ENCODE peak calls at places on chromosomes 12 and 14, in nine cellular contexts. O is choroid plexus epithelial cell, L is AG04450, P is cardiac fibroblast, S is Peyer's patch, J is spleen, Y is left lung, E is ascending aorta, Z is heart right ventricle. Q is an unnamed sample.

GRCh38 chr14:75824328-75824727 is 157.5 kb downstream of the TGFB3 start:
- DNase-seq in L (no peak), O (no peak), Y (no peak), S (no peak), E (no peak), Z (no peak), J (no peak), P (no peak), Q (no peak)

GRCh38 chr12:127115468-127116035 is 1151.4 kb upstream of the TMEM132C start:
- DNase-seq in Y (no peak), Z (no peak), S (no peak), J (no peak), P (no peak), O (no peak), E (no peak), L (no peak), Q (no peak)

GRCh38 chr12:45987339-45987726 is 3.0 kb downstream of the SCAF11 start:
- DNase-seq in L (no peak), Z (no peak), P (no peak), J (no peak), O (no peak), E (no peak), Y (no peak), S (no peak), Q (no peak)

GRCh38 chr12:63302269-63302940 is 151.4 kb upstream of the AVPR1A start:
- DNase-seq in S (no peak), J (no peak), Z (no peak), E (no peak), L (no peak), O (peak), Y (no peak), P (no peak), Q (no peak)

GRCh38 chr12:26631846-26632245 is 201.1 kb downstream of the ITPR2 start:
- DNase-seq in E (no peak), J (no peak), O (no peak), P (peak), Z (no peak), L (no peak), Y (no peak), S (no peak), Q (peak)

GRCh38 chr14:93073833-93074769 is 41.6 kb downstream of the ITPK1 start:
- DNase-seq in Z (peak), P (peak), S (peak), L (no peak), Y (peak), J (peak), O (peak), E (no peak), Q (peak)

GRCh38 chr12:29238822-29239291 is 89.8 kb downstream of the FAR2 start:
- DNase-seq in Y (no peak), S (no peak), O (peak), J (no peak), Z (no peak), L (no peak), E (no peak), P (peak), Q (peak)

GRCh38 chr12:65276923-65277322 is 1.6 kb upstream of the MSRB3 start:
- DNase-seq in P (no peak), J (no peak), E (no peak), Y (no peak), O (no peak), S (no peak), Z (no peak), L (no peak), Q (no peak)

GRCh38 chr12:104376650-104377506 is 73.3 kb downstream of the EID3 start:
- DNase-seq in S (no peak), L (no peak), J (no peak), Z (no peak), E (no peak), P (peak), O (no peak), Y (no peak), Q (no peak)

GRCh38 chr14:98925362-98926040 is 346.5 kb downstream of the BCL11B start:
- DNase-seq in Y (no peak), E (no peak), J (peak), Z (no peak), S (no peak), L (no peak), P (no peak), O (no peak), Q (no peak)

GRCh38 chr14:37056473-37056872 is 115.9 kb downstream of the SLC25A21 start:
- DNase-seq in O (peak), E (no peak), P (peak), Y (no peak), J (no peak), L (peak), Z (no peak), S (no peak), Q (peak)

GRCh38 chr12:1796515-1797010 is 23.8 kb upstream of the LRTM2 start:
- DNase-seq in P (no peak), E (no peak), J (peak), O (no peak), S (peak), L (no peak), Y (peak), Z (peak), Q (no peak)

GRCh38 chr14:102913341-102914211 is 8.9 kb upstream of the AMN start:
- DNase-seq in P (no peak), E (no peak), J (peak), Y (peak), O (no peak), Z (no peak), S (no peak), L (no peak), Q (no peak)

GRCh38 chr14:82009076-82009475 is 475.4 kb upstream of the SEL1L start:
- DNase-seq in Y (no peak), S (no peak), L (no peak), P (no peak), Z (no peak), E (no peak), J (no peak), O (no peak), Q (no peak)

GRCh38 chr12:15690320-15690719 is 98.9 kb downstream of the EPS8 start:
- DNase-seq in E (no peak), J (no peak), P (no peak), O (no peak), S (no peak), Y (no peak), Z (no peak), L (no peak), Q (no peak)

GRCh38 chr12:115132145-115132544 is 448.2 kb upstream of the TBX3 start:
- DNase-seq in L (no peak), P (peak), E (no peak), O (no peak), J (no peak), Y (no peak), S (no peak), Z (no peak), Q (peak)

GRCh38 chr14:80024417-80024816 is 186.9 kb downstream of the DIO2 start:
- DNase-seq in E (no peak), Y (no peak), Z (no peak), O (no peak), J (no peak), S (no peak), L (no peak), P (no peak), Q (no peak)

GRCh38 chr14:68594737-68595380 is 198.0 kb downstream of the ZFP36L1 start:
- DNase-seq in S (no peak), L (no peak), Y (no peak), O (no peak), P (no peak), E (no peak), J (no peak), Z (no peak), Q (no peak)

GRCh38 chr14:68596701-68597100 is 196.2 kb downstream of the ZFP36L1 start:
- DNase-seq in P (no peak), E (no peak), J (no peak), L (no peak), Y (no peak), S (no peak), O (no peak), Z (no peak), Q (no peak)

GRCh38 chr14:68593806-68594536 is 198.9 kb downstream of the ZFP36L1 start:
- DNase-seq in Z (no peak), L (no peak), P (no peak), J (no peak), Y (no peak), S (no peak), E (no peak), O (peak), Q (no peak)

GRCh38 chr14:68598089-68598488 is 194.8 kb downstream of the ZFP36L1 start:
- DNase-seq in J (no peak), E (no peak), Y (no peak), L (no peak), O (no peak), Z (no peak), S (no peak), P (no peak), Q (no peak)

GRCh38 chr14:68596211-68596610 is 196.7 kb downstream of the ZFP36L1 start:
- DNase-seq in O (no peak), Y (no peak), Z (no peak), L (no peak), J (no peak), E (no peak), P (peak), S (no peak), Q (no peak)
- H3K4me3 ChIP-seq in O (no peak), Y (no peak), Z (no peak), L (no peak), J (no peak), E (no peak), P (no peak), S (no peak), Q (no peak)

GRCh38 chr12:94694732-94695131 is 44.4 kb upstream of the TMCC3 start:
- DNase-seq in L (no peak), J (no peak), E (no peak), Z (no peak), O (no peak), P (no peak), Y (no peak), S (no peak), Q (no peak)
- TF ChIP-seq CTCF in L (no peak), J (no peak), E (no peak), Z (no peak), O (no peak), P (no peak), Y (no peak), S (no peak), Q (no peak)

GRCh38 chr12:53223006-53223305 is 9.1 kb downstream of the RARG start:
- DNase-seq in P (no peak), O (no peak), Z (no peak), J (peak), E (no peak), L (no peak), Y (no peak), S (no peak), Q (no peak)

GRCh38 chr12:53224897-53225634 is 6.9 kb downstream of the RARG start:
- DNase-seq in J (peak), O (no peak), Y (no peak), Z (no peak), P (peak), S (no peak), L (no peak), E (no peak), Q (no peak)

GRCh38 chr12:53224268-53224896 is 7.6 kb downstream of the RARG start:
- DNase-seq in Y (no peak), J (peak), S (no peak), P (no peak), Z (no peak), O (no peak), E (no peak), L (no peak), Q (no peak)

GRCh38 chr12:53222170-53223005 is 9.6 kb downstream of the RARG start:
- DNase-seq in O (no peak), Y (no peak), L (no peak), Z (no peak), E (no peak), P (no peak), S (no peak), J (peak), Q (no peak)

DNA sequence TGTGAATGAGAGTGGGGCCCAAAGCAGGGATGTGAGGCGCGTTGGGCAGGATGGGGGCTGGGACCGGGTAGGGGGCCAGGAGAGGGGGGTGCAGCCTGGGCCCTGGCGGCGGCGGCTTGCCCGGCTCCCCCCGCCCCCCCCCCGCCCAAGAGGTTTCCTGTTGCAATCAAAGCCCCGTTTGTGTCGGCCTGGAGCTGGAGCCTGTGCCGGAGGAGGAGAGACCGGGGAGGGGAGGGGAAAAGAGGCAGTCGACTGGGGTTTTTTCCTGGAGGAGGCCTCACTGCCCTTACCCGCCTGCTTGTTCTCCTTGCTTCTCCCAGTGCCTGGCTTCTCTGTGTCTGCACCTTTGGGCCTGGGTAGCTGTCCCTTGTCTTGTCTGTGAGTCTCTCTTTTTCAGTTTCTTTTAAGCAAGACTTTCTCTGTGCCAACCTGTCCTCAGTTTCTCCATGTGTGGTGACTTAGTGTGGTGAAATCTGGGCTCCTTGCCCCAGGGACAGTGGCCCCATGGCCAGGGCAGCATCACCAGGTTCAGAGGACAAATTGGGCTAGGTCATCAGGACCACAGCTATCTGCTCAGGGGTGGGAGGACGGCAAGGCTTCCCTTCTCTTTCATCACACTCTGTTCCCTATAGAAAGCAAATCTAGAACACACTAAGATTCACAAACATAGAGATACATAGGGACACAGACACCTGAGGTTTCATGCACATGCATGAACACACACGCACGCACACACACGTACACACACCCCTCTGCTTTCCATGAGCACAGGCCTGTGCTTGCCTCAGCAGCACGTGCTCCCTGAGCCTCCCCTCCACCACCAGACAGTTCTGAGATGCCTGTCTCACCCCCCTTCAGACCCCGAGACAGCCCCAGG is 8.4 kb downstream of the RARG start:
- DNase-seq in Z (peak), E (no peak), Y (no peak), L (no peak), J (peak), P (peak), S (no peak), O (peak), Q (peak)
- H3K4me3 ChIP-seq in Z (no peak), E (no peak), Y (no peak), L (peak), J (no peak), P (no peak), S (no peak), O (no peak), Q (no peak)

GRCh38 chr14:22221508-22221907 is 367.5 kb downstream of the DAD1 start:
- DNase-seq in O (peak), J (no peak), E (no peak), L (no peak), Z (no peak), S (no peak), Y (no peak), P (peak), Q (peak)
- TF ChIP-seq CTCF in O (peak), J (no peak), E (no peak), L (peak), Z (no peak), S (peak), Y (peak), P (peak), Q (peak)

GRCh38 chr12:57877876-57878275 is 31.3 kb upstream of the CTDSP2 start:
- DNase-seq in E (no peak), S (no peak), P (no peak), Z (no peak), Y (no peak), J (no peak), O (no peak), L (no peak), Q (no peak)

GRCh38 chr12:57875753-57876547 is 29.4 kb upstream of the CTDSP2 start:
- DNase-seq in O (peak), J (no peak), P (no peak), Y (no peak), S (no peak), L (no peak), E (no peak), Z (no peak), Q (no peak)

GRCh38 chr12:57872362-57872761 is 25.8 kb upstream of the CTDSP2 start:
- DNase-seq in J (no peak), S (no peak), Z (no peak), P (no peak), O (no peak), Y (no peak), L (no peak), E (no peak), Q (no peak)

GRCh38 chr12:57869919-57870318 is 23.4 kb upstream of the CTDSP2 start:
- DNase-seq in P (no peak), S (no peak), O (no peak), J (no peak), L (no peak), Y (no peak), Z (no peak), E (no peak), Q (no peak)

GRCh38 chr12:57874166-57875108 is 27.9 kb upstream of the CTDSP2 start:
- DNase-seq in O (no peak), P (no peak), J (no peak), S (no peak), Z (no peak), E (no peak), L (no peak), Y (no peak), Q (no peak)
- H3K4me3 ChIP-seq in O (no peak), P (no peak), J (no peak), S (no peak), Z (no peak), E (no peak), L (no peak), Y (no peak), Q (no peak)

GRCh38 chr12:108302471-108303311 is 36.4 kb downstream of the CMKLR1 start:
- DNase-seq in Y (peak), S (no peak), Z (peak), J (peak), P (no peak), O (peak), E (peak), L (no peak), Q (peak)
- TF ChIP-seq CTCF in Y (no peak), S (no peak), Z (peak), J (no peak), P (no peak), O (peak), E (no peak), L (no peak), Q (no peak)

DNA sequence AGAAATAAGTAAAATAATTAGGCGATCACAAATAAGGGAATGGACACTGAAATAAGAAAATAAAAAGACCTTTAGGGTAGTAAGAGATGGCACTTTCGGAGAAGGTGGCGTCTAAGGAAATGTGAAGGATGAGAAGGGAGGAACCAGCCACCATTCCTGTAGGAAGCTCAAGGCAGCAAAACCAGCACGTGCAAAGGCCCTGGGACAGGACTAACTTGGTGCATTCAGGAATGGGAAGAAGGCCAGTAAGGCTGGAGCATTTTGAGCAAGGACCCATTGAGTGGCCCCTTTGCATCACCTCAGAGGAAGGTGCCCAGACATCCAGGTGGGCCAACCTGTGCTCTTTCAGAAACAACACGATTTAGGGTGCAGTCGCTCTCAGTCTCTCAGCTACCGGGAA is 738 bp upstream of the VPS37B start:
- DNase-seq in Z (no peak), O (no peak), L (no peak), J (no peak), S (no peak), Y (no peak), P (no peak), E (no peak), Q (no peak)
- H3K4me3 ChIP-seq in Z (no peak), O (no peak), L (no peak), J (no peak), S (no peak), Y (no peak), P (no peak), E (no peak), Q (no peak)

GRCh38 chr14:59330455-59330854 is 134.7 kb downstream of the GPR135 start:
- DNase-seq in E (no peak), Z (no peak), O (peak), J (no peak), L (no peak), Y (no peak), P (no peak), S (peak), Q (no peak)
- TF ChIP-seq CTCF in E (no peak), Z (no peak), O (peak), J (no peak), L (peak), Y (no peak), P (no peak), S (no peak), Q (no peak)